ENCODE peak calls at places on chromosomes 5 and 9, in four cellular contexts. L is NCI-H2081; W is NCI-H1436; N is activated CD8-positive, alpha-beta memory T cell treated with anti-CD3 and anti-CD28 coated beads, Interleukin-2, amount 50 U/mL, for 4 hours. Q is an unnamed sample.

GRCh38 chr5:79093762-79094161 is 17.8 kb upstream of the BHMT start:
- DNase-seq in L (peak), W (no peak), N (no peak), Q (no peak)

GRCh38 chr9:70195456-70195855 is 63.3 kb upstream of the SMC5 start:
- DNase-seq in L (no peak), W (no peak), N (no peak), Q (no peak)

GRCh38 chr5:148747536-148747906 is 78.9 kb upstream of the ADRB2 start:
- DNase-seq in L (no peak), W (no peak), N (no peak), Q (no peak)

GRCh38 chr9:3740690-3741419 is 215.1 kb upstream of the RFX3 start:
- DNase-seq in L (no peak), W (no peak), N (no peak), Q (no peak)

GRCh38 chr5:10077721-10078551 is 171.8 kb downstream of the ATPSCKMT start:
- DNase-seq in L (no peak), W (no peak), N (no peak), Q (no peak)

GRCh38 chr5:135228236-135228635 is 170.8 kb downstream of the MACROH2A1 start:
- DNase-seq in L (no peak), W (no peak), N (no peak), Q (no peak)

GRCh38 chr5:91361055-91361701 is 21.9 kb downstream of the ARRDC3 start:
- DNase-seq in L (no peak), W (no peak), N (no peak), Q (no peak)

GRCh38 chr9:107214381-107214780 is 68.7 kb upstream of the RAD23B start:
- DNase-seq in L (no peak), W (no peak), N (no peak), Q (no peak)

GRCh38 chr9:108534741-108535140 is 321.0 kb downstream of the ACTL7B start:
- DNase-seq in L (no peak), W (no peak), N (no peak), Q (no peak)

GRCh38 chr5:150034677-150035076 is 34.1 kb downstream of the HMGXB3 start:
- DNase-seq in L (no peak), W (no peak), N (no peak), Q (no peak)

GRCh38 chr9:93319992-93320490 is 131.4 kb upstream of the FAM120A start:
- DNase-seq in L (no peak), W (no peak), N (no peak), Q (no peak)

GRCh38 chr5:56211298-56211865 is 21.7 kb downstream of the ANKRD55 start:
- DNase-seq in L (no peak), W (no peak), N (no peak), Q (no peak)

GRCh38 chr5:154273028-154273617 is 82.6 kb downstream of the GALNT10 start:
- DNase-seq in L (no peak), W (no peak), N (no peak), Q (no peak)

GRCh38 chr9:129343119-129343696 is 165.1 kb upstream of the IER5L start:
- DNase-seq in L (no peak), W (no peak), N (no peak), Q (no peak)

GRCh38 chr5:145540375-145540774 is 294.8 kb downstream of the PRELID2 start:
- DNase-seq in L (no peak), W (no peak), N (no peak), Q (no peak)

GRCh38 chr5:167661605-167662004 is 629.8 kb upstream of the WWC1 start:
- DNase-seq in L (no peak), W (no peak), N (no peak), Q (no peak)

GRCh38 chr5:84274585-84275468 is 109.9 kb downstream of the EDIL3 start:
- DNase-seq in L (peak), W (peak), N (no peak), Q (no peak)

GRCh38 chr5:170971-171800 is 20.1 kb upstream of the LRRC14B start:
- DNase-seq in L (no peak), W (no peak), N (no peak), Q (no peak)

GRCh38 chr9:129027224-129027684 is 877 bp downstream of the SH3GLB2 start:
- DNase-seq in L (peak), W (no peak), N (no peak), Q (no peak)

GRCh38 chr9:136131629-136132499 is 13.2 kb upstream of the TMEM250 start:
- DNase-seq in L (no peak), W (no peak), N (no peak), Q (no peak)

GRCh38 chr9:5450360-5451051 is at the start of gene CD274:
- DNase-seq in L (peak), W (peak), N (peak), Q (peak)

GRCh38 chr5:87900419-87900818 is 368.2 kb downstream of the TMEM161B start:
- DNase-seq in L (no peak), W (no peak), N (no peak), Q (no peak)

GRCh38 chr5:43202380-43202779 is 10.4 kb downstream of the NIM1K start:
- DNase-seq in L (no peak), W (no peak), N (no peak), Q (no peak)

GRCh38 chr9:33329117-33329563 is 38.8 kb downstream of the NFX1 start:
- DNase-seq in L (no peak), W (no peak), N (no peak), Q (no peak)

GRCh38 chr5:67377651-67378050 is 181.1 kb upstream of the CD180 start:
- DNase-seq in L (no peak), W (no peak), N (no peak), Q (no peak)

GRCh38 chr9:17926246-17926645 is 347.4 kb downstream of the SH3GL2 start:
- DNase-seq in L (no peak), W (no peak), N (no peak), Q (no peak)

GRCh38 chr5:78260771-78261170 is 33.7 kb downstream of the AP3B1 start:
- DNase-seq in L (no peak), W (no peak), N (no peak), Q (no peak)

GRCh38 chr9:123742009-123742767 is 187.7 kb downstream of the DENND1A start:
- DNase-seq in L (peak), W (no peak), N (no peak), Q (no peak)

GRCh38 chr9:137301086-137301947 is 754 bp downstream of the NRARP start:
- DNase-seq in L (peak), W (peak), N (no peak), Q (peak)

GRCh38 chr5:25009063-25009462 is 364.3 kb upstream of the CDH10 start:
- DNase-seq in L (no peak), W (no peak), N (no peak), Q (no peak)

GRCh38 chr5:97355775-97356174 is 172.7 kb upstream of the RIOK2 start:
- DNase-seq in L (no peak), W (no peak), N (no peak), Q (no peak)

GRCh38 chr9:107425110-107426025 is 64.2 kb downstream of the KLF4 start:
- DNase-seq in L (no peak), W (no peak), N (peak), Q (no peak)

GRCh38 chr5:171957591-171958251 is 48.7 kb downstream of the FBXW11 start:
- DNase-seq in L (no peak), W (no peak), N (peak), Q (no peak)

GRCh38 chr5:160385496-160385895 is 14.4 kb downstream of the FAM200C start:
- DNase-seq in L (no peak), W (no peak), N (no peak), Q (no peak)

GRCh38 chr5:162786234-162786633 is 651.2 kb upstream of the CCNG1 start:
- DNase-seq in L (no peak), W (no peak), N (no peak), Q (no peak)

GRCh38 chr9:120353501-120353900 is 226.5 kb downstream of the CDK5RAP2 start:
- DNase-seq in L (no peak), W (no peak), N (no peak), Q (no peak)